ENCODE peak calls at places on chromosome 2, in eight cellular contexts. P, U, L, B, E, O, S and T are unnamed samples.

GRCh38 chr2:232459419-232460035 is 3.6 kb downstream of the ALPI start:
- DNase-seq in P (no peak), U (no peak), L (no peak), B (no peak), E (no peak), O (no peak), S (no peak), T (no peak)

GRCh38 chr2:181300600-181301291 is 156.4 kb upstream of the ITGA4 start:
- DNase-seq in P (no peak), U (no peak), L (no peak), B (no peak), E (no peak), O (no peak), S (no peak), T (no peak)

GRCh38 chr2:140893685-140894084 is 1237.1 kb downstream of the LRP1B start:
- DNase-seq in P (no peak), U (no peak), L (no peak), B (no peak), E (no peak), O (no peak), S (no peak), T (no peak)

GRCh38 chr2:43158259-43158880 is 68.0 kb downstream of the ZFP36L2 start:
- DNase-seq in P (no peak), U (no peak), L (no peak), B (no peak), E (no peak), O (peak; percentile 81), S (peak; percentile 73), T (peak; percentile 92)

GRCh38 chr2:53511549-53511948 is 256.1 kb upstream of the CHAC2 start:
- DNase-seq in P (no peak), U (no peak), L (no peak), B (no peak), E (no peak), O (no peak), S (no peak), T (no peak)

GRCh38 chr2:11811036-11811654 is 64.7 kb downstream of the LPIN1 start:
- DNase-seq in P (no peak), U (no peak), L (no peak), B (no peak), E (no peak), O (no peak), S (no peak), T (no peak)

GRCh38 chr2:200624660-200625059 is 38.8 kb downstream of the AOX1 start:
- DNase-seq in P (no peak), U (no peak), L (no peak), B (no peak), E (no peak), O (no peak), S (no peak), T (no peak)

GRCh38 chr2:3214827-3215404 is 162.7 kb downstream of the EIPR1 start:
- DNase-seq in P (no peak), U (no peak), L (no peak), B (no peak), E (no peak), O (no peak), S (no peak), T (no peak)

GRCh38 chr2:33223851-33224250 is 252.6 kb upstream of the RASGRP3 start:
- DNase-seq in P (no peak), U (no peak), L (no peak), B (no peak), E (no peak), O (no peak), S (no peak), T (no peak)